ENCODE peak calls at places on chromosome 3, in five cellular contexts. C is IMR-90, H is A549, D is HepG2, W is K562. S is an unnamed sample.

GRCh38 chr3:143070977-143071551 is 48.5 kb upstream of the CHST2 start:
- DNase-seq in C (peak), H (no peak), D (peak), W (no peak), S (no peak)

GRCh38 chr3:10224794-10225660 is 23.2 kb upstream of the TATDN2 start:
- DNase-seq in C (peak), H (peak), D (peak), W (peak), S (peak)

GRCh38 chr3:139302801-139303113 is 41.1 kb upstream of the MRPS22 start:
- DNase-seq in C (no peak), H (no peak), D (no peak), W (no peak), S (no peak)

GRCh38 chr3:13657660-13658435 is 108.9 kb downstream of the FBLN2 start:
- DNase-seq in C (peak), H (peak), D (no peak), W (peak), S (peak)

GRCh38 chr3:72044231-72044935 is 259.4 kb upstream of the PROK2 start:
- DNase-seq in C (no peak), H (no peak), D (no peak), W (peak), S (no peak)

GRCh38 chr3:113148307-113148703 is 63.1 kb upstream of the BOC start:
- DNase-seq in C (no peak), H (no peak), D (no peak), W (no peak), S (no peak)

GRCh38 chr3:189337672-189338071 is 165.9 kb downstream of the TPRG1 start:
- DNase-seq in C (no peak), H (no peak), D (no peak), W (no peak), S (no peak)

GRCh38 chr3:9402410-9403228 is 5.2 kb downstream of the SETD5 start:
- DNase-seq in C (peak), H (no peak), D (peak), W (peak), S (peak)

GRCh38 chr3:180898572-180898971 is 13.9 kb upstream of the FXR1 start:
- DNase-seq in C (no peak), H (no peak), D (no peak), W (no peak), S (no peak)

GRCh38 chr3:111769965-111770364 is 89.1 kb upstream of the PHLDB2 start:
- DNase-seq in C (no peak), H (no peak), D (no peak), W (no peak), S (no peak)

GRCh38 chr3:121992601-121993560 is 29.2 kb downstream of the ILDR1 start:
- DNase-seq in C (no peak), H (no peak), D (no peak), W (no peak), S (no peak)

GRCh38 chr3:65005481-65005880 is 317.7 kb upstream of the ADAMTS9 start:
- DNase-seq in C (peak), H (no peak), D (no peak), W (no peak), S (no peak)

GRCh38 chr3:105526349-105527111 is 159.8 kb downstream of the ALCAM start:
- DNase-seq in C (peak), H (no peak), D (no peak), W (no peak), S (no peak)

GRCh38 chr3:58670506-58671125 is 4.0 kb upstream of the FAM3D start:
- DNase-seq in C (no peak), H (no peak), D (no peak), W (no peak), S (no peak)

GRCh38 chr3:27094721-27095120 is 274.5 kb downstream of the NEK10 start:
- DNase-seq in C (no peak), H (no peak), D (no peak), W (no peak), S (no peak)

GRCh38 chr3:58048301-58048700 is 40.1 kb downstream of the FLNB start:
- DNase-seq in C (no peak), H (no peak), D (no peak), W (no peak), S (no peak)

GRCh38 chr3:114418107-114418506 is 124.3 kb downstream of the TIGIT start:
- DNase-seq in C (no peak), H (no peak), D (no peak), W (no peak), S (no peak)

GRCh38 chr3:43587303-43587702 is 34.5 kb downstream of the ANO10 start:
- DNase-seq in C (no peak), H (no peak), D (no peak), W (peak), S (no peak)

GRCh38 chr3:28349397-28350000 is 875 bp upstream of the AZI2 start:
- DNase-seq in C (peak), H (peak), D (no peak), W (no peak), S (no peak)

GRCh38 chr3:120200836-120201235 is 84.2 kb downstream of the GPR156 start:
- DNase-seq in C (no peak), H (no peak), D (no peak), W (no peak), S (no peak)

GRCh38 chr3:117165611-117166051 is 456.1 kb downstream of the TUSC7 start:
- DNase-seq in C (peak), H (no peak), D (no peak), W (no peak), S (no peak)

GRCh38 chr3:184771748-184772147 is 40.2 kb upstream of the VPS8 start:
- DNase-seq in C (no peak), H (no peak), D (no peak), W (no peak), S (no peak)

GRCh38 chr3:32177702-32178198 is 60.7 kb upstream of the CMTM8 start:
- DNase-seq in C (peak), H (peak), D (peak), W (peak), S (peak)

GRCh38 chr3:66466606-66467270 is 34.1 kb downstream of the LRIG1 start:
- DNase-seq in C (no peak), H (no peak), D (no peak), W (no peak), S (no peak)

GRCh38 chr3:23459915-23460546 is 256.9 kb downstream of the UBE2E2 start:
- DNase-seq in C (no peak), H (no peak), D (no peak), W (no peak), S (no peak)

GRCh38 chr3:114846779-114847178 is 300.3 kb downstream of the ZBTB20 start:
- DNase-seq in C (peak), H (no peak), D (no peak), W (no peak), S (no peak)

GRCh38 chr3:64684715-64685261 is 3.0 kb downstream of the ADAMTS9 start:
- DNase-seq in C (peak), H (no peak), D (no peak), W (no peak), S (peak)

GRCh38 chr3:196666001-196666867 is 26.7 kb downstream of the NRROS start:
- DNase-seq in C (peak), H (no peak), D (peak), W (no peak), S (peak)

GRCh38 chr3:112499328-112499727 is at the start of gene BTLA:
- DNase-seq in C (no peak), H (no peak), D (no peak), W (no peak), S (no peak)

DNA sequence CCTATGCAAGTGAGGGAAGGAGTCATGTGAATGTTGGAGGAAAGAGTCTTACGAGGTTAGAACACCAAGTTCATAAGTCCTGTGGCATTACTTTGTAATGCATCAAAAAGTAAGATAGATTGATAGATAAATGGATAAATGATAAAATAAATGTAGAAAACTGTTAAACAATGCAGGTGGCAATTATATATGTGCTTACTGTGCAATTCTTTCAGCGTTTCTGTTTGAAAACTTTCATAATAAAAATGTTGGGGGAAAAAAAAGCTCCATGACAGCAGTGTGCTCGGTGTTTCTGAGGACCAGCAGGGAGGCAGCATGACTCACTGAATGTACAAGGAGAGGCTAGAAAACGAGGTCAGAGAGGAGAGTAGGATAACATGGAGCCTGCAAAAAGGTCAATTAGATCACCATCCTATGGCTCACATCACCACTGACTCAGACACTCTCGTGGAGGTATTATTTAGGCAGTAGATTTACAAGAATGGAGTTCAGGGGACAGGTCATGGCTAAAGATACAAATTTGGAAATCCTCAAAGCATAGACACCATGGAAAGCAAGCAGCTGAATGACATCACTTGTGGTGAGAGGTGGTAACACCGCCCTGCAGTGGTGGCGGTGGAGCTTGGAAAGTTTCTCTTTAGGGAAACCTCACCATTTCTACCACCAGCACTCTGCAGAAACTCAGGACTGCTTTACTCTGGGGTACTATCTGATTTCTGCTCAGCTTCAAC is 219.8 kb downstream of the CTNNB1 start:
- DNase-seq in C (peak), H (peak), D (peak), W (no peak), S (no peak)
- TF ChIP-seq MAFK in C (peak), H (peak), D (peak), W (no peak), S (no peak)

DNA sequence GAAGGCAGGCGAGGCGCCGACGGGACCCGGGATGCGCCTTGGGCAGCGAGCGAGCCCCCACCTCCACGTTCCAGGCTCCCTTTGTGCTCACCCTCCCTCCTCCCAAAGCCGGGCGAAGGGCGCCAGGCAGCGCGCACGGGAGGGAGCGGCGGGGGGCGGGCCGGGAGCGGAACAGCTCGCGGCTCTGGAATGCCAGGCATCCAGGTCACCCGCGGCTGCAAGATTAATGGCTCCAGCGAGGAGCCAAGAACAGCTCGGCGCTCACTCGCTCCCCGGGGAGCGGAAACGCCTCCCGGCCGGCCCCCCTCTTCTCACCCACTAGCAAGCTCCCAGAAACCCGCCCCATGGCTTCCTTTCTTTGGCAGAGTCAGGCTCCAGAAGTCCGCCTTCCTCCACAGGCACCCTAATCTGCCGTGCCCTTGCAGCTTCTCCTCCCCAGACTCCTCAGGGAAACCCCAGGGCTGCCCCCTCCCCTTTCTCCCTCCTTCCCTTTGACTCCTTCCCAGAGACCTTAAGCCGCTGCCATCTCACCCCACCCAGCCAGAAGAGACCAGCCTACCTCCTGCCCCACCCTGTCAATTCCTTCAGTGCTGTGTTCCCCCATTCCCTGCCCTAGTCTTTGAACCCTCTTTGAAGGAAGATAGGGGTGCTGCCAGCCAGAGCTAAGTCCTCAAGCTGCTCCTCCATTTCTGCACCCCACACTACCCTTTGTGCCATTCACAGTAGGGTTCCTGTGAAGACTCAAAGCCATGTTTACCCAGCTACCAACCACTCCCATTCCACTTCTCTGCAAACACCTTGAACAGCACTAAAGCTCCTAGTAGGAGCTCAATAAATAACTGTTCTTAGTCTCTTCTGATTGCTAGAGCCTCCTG is 9.9 kb downstream of the AMOTL2 start:
- DNase-seq in C (peak), H (peak), D (no peak), W (peak), S (peak)
- TF ChIP-seq MAFK in C (no peak), H (no peak), D (no peak), W (no peak), S (no peak)

GRCh38 chr3:193882091-193882490 is 253.9 kb upstream of the HES1 start:
- DNase-seq in C (no peak), H (no peak), D (no peak), W (no peak), S (no peak)

GRCh38 chr3:193875601-193876321 is 260.2 kb upstream of the HES1 start:
- DNase-seq in C (no peak), H (no peak), D (peak), W (no peak), S (no peak)

GRCh38 chr3:193879864-193880242 is 256.1 kb upstream of the HES1 start:
- DNase-seq in C (no peak), H (no peak), D (no peak), W (peak), S (no peak)

GRCh38 chr3:193878051-193878838 is 257.7 kb upstream of the HES1 start:
- DNase-seq in C (no peak), H (no peak), D (no peak), W (no peak), S (no peak)

DNA sequence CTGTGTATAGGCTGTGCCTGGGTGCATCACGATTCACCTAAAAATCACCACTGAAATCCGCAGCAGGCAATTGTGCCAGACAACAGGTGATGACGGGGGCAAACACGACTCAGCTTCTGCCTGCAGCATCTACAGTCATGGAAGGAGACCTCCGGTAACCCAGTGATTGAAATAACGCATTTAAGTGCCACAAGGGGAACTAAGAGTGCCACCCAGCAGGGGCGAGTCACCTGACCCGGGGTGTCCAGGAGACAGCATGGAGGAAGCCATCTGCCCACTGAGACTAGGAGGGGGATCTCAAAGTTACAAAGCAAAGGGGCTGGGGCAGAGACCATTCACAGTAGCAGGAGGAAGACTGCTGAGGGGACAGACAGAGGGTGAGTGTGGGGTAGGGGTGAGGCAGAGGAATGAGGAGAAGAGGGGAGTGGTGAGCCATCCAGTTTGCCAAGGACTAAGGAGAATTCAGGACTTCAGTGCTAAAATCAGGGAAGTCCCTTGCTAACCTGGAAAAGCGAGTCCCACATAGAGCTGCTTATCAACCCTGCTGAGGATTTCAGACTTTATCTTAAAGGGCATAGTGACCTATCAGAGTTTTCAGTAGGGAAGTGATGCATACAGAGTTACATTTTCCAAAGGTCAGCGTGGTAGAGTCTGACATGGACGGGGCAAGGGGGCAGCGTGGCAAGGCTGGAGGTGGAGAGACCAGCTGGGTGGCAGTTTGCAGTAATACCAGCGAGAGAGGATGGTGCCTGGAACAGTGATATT is 256.7 kb upstream of the HES1 start:
- DNase-seq in C (no peak), H (no peak), D (no peak), W (no peak), S (no peak)
- TF ChIP-seq MAFK in C (no peak), H (no peak), D (no peak), W (no peak), S (no peak)

GRCh38 chr3:129054605-129055104 is 5.9 kb upstream of the GP9 start:
- DNase-seq in C (no peak), H (no peak), D (peak), W (peak), S (no peak)
- TF ChIP-seq MAFK in C (no peak), H (no peak), D (no peak), W (no peak), S (no peak)

DNA sequence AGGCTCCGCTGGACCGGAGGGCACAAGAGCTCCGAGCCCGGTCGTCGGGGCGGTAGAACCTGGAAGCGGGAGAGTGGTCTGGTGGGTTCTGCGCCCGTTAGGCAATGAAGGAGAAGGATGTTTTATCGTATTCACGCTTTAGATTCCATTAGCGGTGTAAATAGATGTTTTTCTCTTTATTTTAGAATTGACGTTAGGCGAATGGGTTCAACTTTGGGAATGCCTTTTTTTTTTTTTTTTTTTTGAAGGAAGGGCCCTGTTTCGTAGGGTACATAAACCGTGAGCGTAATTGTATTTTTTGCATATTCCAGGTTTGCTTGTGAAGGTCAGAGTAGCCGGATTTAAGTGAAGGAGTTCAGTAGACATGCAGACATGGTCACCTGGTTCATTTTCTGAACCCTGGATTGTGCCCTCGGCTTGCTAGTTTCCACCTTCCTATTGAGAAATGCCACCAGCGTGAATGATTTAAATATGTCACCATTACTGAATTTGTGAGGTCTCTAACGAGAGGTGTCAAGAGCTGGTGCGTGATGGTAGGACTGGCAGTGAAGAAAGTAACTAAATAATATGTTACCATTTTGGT is 808 bp downstream of the RBM6 start:
- DNase-seq in C (no peak), H (no peak), D (no peak), W (no peak), S (no peak)
- TF ChIP-seq MAFK in C (no peak), H (no peak), D (no peak), W (no peak), S (no peak)

GRCh38 chr3:15428539-15428938 is 1.1 kb downstream of the EAF1 start:
- DNase-seq in C (peak), H (no peak), D (no peak), W (no peak), S (no peak)
- TF ChIP-seq MAFK in C (peak), H (no peak), D (no peak), W (no peak), S (no peak)

GRCh38 chr3:48430359-48431101 is 644 bp upstream of the PLXNB1 start:
- DNase-seq in C (no peak), H (no peak), D (no peak), W (no peak), S (no peak)

GRCh38 chr3:48433472-48434118 is 3.7 kb upstream of the PLXNB1 start:
- DNase-seq in C (peak), H (no peak), D (peak), W (no peak), S (no peak)

GRCh38 chr3:48429416-48430358 is at the start of gene PLXNB1:
- DNase-seq in C (peak), H (peak), D (peak), W (peak), S (peak)

GRCh38 chr3:48432411-48433371 is 2.8 kb upstream of the PLXNB1 start:
- DNase-seq in C (peak), H (no peak), D (no peak), W (no peak), S (no peak)

DNA sequence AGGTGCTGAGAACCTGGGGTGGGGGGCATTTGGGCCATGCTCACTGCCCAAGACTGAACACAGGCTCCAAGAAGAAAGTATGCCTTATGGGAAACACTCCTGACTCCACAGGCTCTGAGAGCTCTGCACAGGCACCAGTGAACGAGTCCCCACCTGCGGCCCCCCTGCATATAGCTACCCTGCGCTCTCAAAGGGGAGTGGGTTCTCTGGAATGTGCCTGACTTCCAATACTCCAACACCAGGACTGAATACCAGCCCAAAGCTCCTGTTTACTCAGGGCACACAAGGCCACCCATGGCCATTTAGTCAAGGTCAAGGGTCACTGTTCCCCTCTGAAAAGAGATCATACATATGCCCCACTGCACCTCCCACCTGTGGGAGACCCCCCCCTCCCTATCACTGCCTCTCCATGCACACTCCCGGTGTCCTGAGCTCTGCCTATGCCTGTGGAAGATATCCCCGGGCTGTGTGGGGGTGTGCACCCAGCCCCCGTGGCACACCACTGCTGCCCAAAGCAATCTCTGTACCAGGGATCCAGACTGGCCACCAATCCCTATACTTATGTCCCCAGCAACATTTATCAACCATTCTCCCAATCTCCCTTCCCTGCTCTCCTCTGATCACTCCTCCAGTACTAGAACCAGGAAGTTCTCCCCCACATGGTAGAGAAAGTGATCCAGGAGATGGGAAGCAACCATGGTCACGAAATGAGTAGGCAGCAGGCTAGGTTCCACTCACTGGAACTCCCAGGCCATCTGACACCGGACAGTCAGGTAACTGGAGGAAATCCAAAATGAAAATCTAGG is 1.5 kb upstream of the PLXNB1 start:
- DNase-seq in C (no peak), H (no peak), D (peak), W (no peak), S (no peak)
- TF ChIP-seq MAFK in C (no peak), H (no peak), D (no peak), W (no peak), S (no peak)

GRCh38 chr3:170610321-170610884 is 24.5 kb upstream of the SLC7A14 start:
- DNase-seq in C (no peak), H (no peak), D (no peak), W (no peak), S (no peak)

GRCh38 chr3:170608475-170608874 is 22.6 kb upstream of the SLC7A14 start:
- DNase-seq in C (no peak), H (no peak), D (no peak), W (no peak), S (no peak)

GRCh38 chr3:170611746-170612145 is 25.9 kb upstream of the SLC7A14 start:
- DNase-seq in C (no peak), H (no peak), D (no peak), W (no peak), S (no peak)

GRCh38 chr3:170614214-170614966 is 28.5 kb upstream of the SLC7A14 start:
- DNase-seq in C (peak), H (peak), D (no peak), W (no peak), S (no peak)
- TF ChIP-seq MAFK in C (no peak), H (no peak), D (no peak), W (no peak), S (no peak)

S was measured in H1.